ENCODE peak calls at places on chromosome 16, in ten cellular contexts. L is prostate gland, C is GM12878, P is HepG2, G is Panc1, Q is breast epithelium, Y is GM23338, U is suprapubic skin, K is K562, W is SK-N-SH. V is an unnamed sample.

GRCh38 chr16:23254338-23254737 is 47.8 kb upstream of the SCNN1B start:
- DNase-seq in L (no peak), C (no peak), P (no peak), G (no peak), Q (peak; percentile 78), Y (peak; percentile 14), U (no peak), K (no peak), W (no peak), V (no peak)

GRCh38 chr16:457732-458400 is 32.4 kb downstream of the RAB11FIP3 start:
- DNase-seq in L (no peak), C (no peak), P (no peak), G (no peak), Q (no peak), Y (peak; percentile 61), U (no peak), K (no peak), W (peak; percentile 53), V (no peak)

GRCh38 chr16:68642436-68643064 is 2.6 kb upstream of the CDH3 start:
- DNase-seq in L (no peak), C (no peak), P (no peak), G (no peak), Q (peak; percentile 59), Y (peak; percentile 95), U (no peak), K (no peak), W (peak; percentile 72), V (no peak)

GRCh38 chr16:78737630-78738029 is 638.2 kb downstream of the WWOX start:
- DNase-seq in L (no peak), C (no peak), P (peak; percentile 22), G (no peak), Q (no peak), Y (no peak), U (no peak), K (no peak), W (no peak), V (no peak)

GRCh38 chr16:10367616-10368188 is 18.2 kb upstream of the ATF7IP2 start:
- DNase-seq in L (no peak), C (no peak), P (peak; percentile 82), G (no peak), Q (no peak), Y (no peak), U (no peak), K (no peak), W (no peak), V (no peak)

GRCh38 chr16:66619534-66620418 is 15.3 kb downstream of the CMTM3 start:
- DNase-seq in L (no peak), C (no peak), P (no peak), G (no peak), Q (no peak), Y (no peak), U (no peak), K (no peak), W (no peak), V (no peak)

GRCh38 chr16:77582956-77583355 is 139.4 kb upstream of the NUDT7 start:
- DNase-seq in L (no peak), C (no peak), P (no peak), G (no peak), Q (no peak), Y (peak; percentile 5), U (no peak), K (no peak), W (no peak), V (no peak)

GRCh38 chr16:1781254-1781653 is 1.1 kb downstream of the SPSB3 start:
- DNase-seq in L (no peak), C (no peak), P (no peak), G (no peak), Q (no peak), Y (no peak), U (no peak), K (no peak), W (no peak), V (no peak)

GRCh38 chr16:14509055-14509454 is 121.0 kb downstream of the PARN start:
- DNase-seq in L (no peak), C (no peak), P (peak; percentile 68), G (no peak), Q (no peak), Y (no peak), U (no peak), K (no peak), W (no peak), V (no peak)

GRCh38 chr16:83205896-83206295 is 579.1 kb downstream of the CDH13 start:
- DNase-seq in L (no peak), C (no peak), P (no peak), G (no peak), Q (no peak), Y (no peak), U (no peak), K (no peak), W (no peak), V (no peak)

GRCh38 chr16:68079616-68080344 is 5.4 kb upstream of the NFATC3 start:
- DNase-seq in L (no peak), C (no peak), P (peak; percentile 97), G (no peak), Q (peak; percentile 50), Y (no peak), U (peak; percentile 82), K (peak; percentile 90), W (no peak), V (peak; percentile 84)

GRCh38 chr16:68785715-68786114 is 48.6 kb downstream of the CDH1 start:
- DNase-seq in L (no peak), C (no peak), P (no peak), G (no peak), Q (no peak), Y (no peak), U (no peak), K (no peak), W (no peak), V (no peak)

GRCh38 chr16:17345043-17345442 is 125.7 kb downstream of the XYLT1 start:
- DNase-seq in L (peak; percentile 78), C (no peak), P (no peak), G (no peak), Q (peak; percentile 89), Y (no peak), U (peak; percentile 83), K (no peak), W (no peak), V (peak; percentile 96)

DNA sequence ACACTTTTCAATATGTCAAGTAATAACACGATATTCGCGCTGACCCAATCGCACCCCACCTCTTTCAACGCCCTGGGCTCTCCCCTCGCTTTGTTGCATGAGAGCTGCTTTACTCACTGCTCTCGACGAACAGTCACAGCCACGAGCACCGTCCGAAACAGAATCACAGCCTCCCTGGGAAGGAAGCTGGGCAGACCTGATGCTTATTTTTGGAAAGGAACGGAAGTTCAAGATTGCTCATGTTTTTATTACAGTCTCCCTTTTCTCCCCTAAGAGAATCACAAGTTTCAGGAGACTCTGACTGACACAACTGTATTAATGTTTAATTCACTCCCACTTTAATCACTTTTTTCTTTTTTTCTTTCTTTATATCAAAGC is 67.8 kb downstream of the ANKRD11 start:
- DNase-seq in L (no peak), C (peak; percentile 85), P (no peak), G (peak; percentile 66), Q (no peak), Y (no peak), U (no peak), K (no peak), W (no peak), V (no peak)
- TF ChIP-seq POLR2AphosphoS5 in L (no peak), C (no peak), P (no peak), G (no peak), Q (no peak), Y (no peak), U (no peak), K (no peak), W (no peak), V (no peak)

GRCh38 chr16:47907109-47907508 is 248.7 kb downstream of the ABCC12 start:
- DNase-seq in L (no peak), C (no peak), P (no peak), G (no peak), Q (no peak), Y (no peak), U (no peak), K (no peak), W (no peak), V (no peak)

GRCh38 chr16:47905771-47906170 is 250.0 kb downstream of the ABCC12 start:
- DNase-seq in L (no peak), C (no peak), P (no peak), G (no peak), Q (no peak), Y (no peak), U (no peak), K (no peak), W (no peak), V (no peak)

GRCh38 chr16:47903470-47903869 is 252.3 kb downstream of the ABCC12 start:
- DNase-seq in L (no peak), C (no peak), P (no peak), G (no peak), Q (no peak), Y (no peak), U (no peak), K (no peak), W (no peak), V (no peak)

GRCh38 chr16:47904691-47905090 is 251.1 kb downstream of the ABCC12 start:
- DNase-seq in L (no peak), C (no peak), P (no peak), G (no peak), Q (no peak), Y (no peak), U (no peak), K (no peak), W (no peak), V (no peak)
- H3K27ac ChIP-seq in L (no peak overlapping the region), C (no peak overlapping the region), P (no peak overlapping the region), G (no peak overlapping the region), Q (no peak overlapping the region), Y (no peak overlapping the region), U (no peak overlapping the region), K (no peak overlapping the region), W (no peak overlapping the region), V (no peak overlapping the region)

GRCh38 chr16:73669535-73670274 is 621.8 kb upstream of the ZFHX3 start:
- DNase-seq in L (no peak), C (no peak), P (no peak), G (no peak), Q (no peak), Y (no peak), U (no peak), K (no peak), W (no peak), V (no peak)

GRCh38 chr16:73672135-73672534 is 624.2 kb upstream of the ZFHX3 start:
- DNase-seq in L (no peak), C (no peak), P (no peak), G (no peak), Q (no peak), Y (no peak), U (no peak), K (no peak), W (no peak), V (no peak)

GRCh38 chr16:73671102-73671501 is 623.2 kb upstream of the ZFHX3 start:
- DNase-seq in L (no peak), C (no peak), P (no peak), G (no peak), Q (no peak), Y (peak; percentile 47), U (no peak), K (no peak), W (no peak), V (no peak)
- TF ChIP-seq POLR2AphosphoS5 in L (no peak), C (no peak), P (no peak), G (no peak), Q (no peak), Y (no peak), U (no peak), K (no peak), W (no peak), V (no peak)

DNA sequence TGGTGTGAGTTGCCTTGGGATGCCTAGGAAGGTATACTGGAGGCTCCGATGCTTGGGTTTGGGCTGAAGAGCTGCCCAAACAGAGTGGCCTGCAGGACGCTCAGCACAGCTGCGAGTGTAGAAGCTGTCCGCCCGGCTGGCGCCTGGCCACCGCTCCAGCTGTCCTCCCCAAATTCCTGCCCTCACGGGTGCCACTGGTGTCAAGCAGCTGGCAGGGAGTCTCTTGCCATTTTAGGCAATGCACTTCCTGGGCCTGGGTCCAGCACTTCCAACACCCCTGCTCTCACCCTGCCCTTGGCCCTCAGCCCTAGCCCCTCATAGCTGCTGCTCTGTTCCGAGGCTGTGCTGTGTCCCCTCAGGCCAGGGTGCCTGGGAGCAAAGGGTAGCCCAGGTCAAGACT is 5.2 kb upstream of the PKMYT1 start:
- DNase-seq in L (no peak), C (no peak), P (no peak), G (no peak), Q (no peak), Y (no peak), U (no peak), K (no peak), W (no peak), V (no peak)
- H3K27ac ChIP-seq in L (no peak overlapping the region), C (no peak overlapping the region), P (no peak overlapping the region), G (no peak overlapping the region), Q (peak overlapping the region; percentile 44), Y (no peak overlapping the region), U (no peak overlapping the region), K (no peak overlapping the region), W (no peak overlapping the region), V (no peak overlapping the region)